ENCODE peak calls at places on chromosomes 3 and 15, in eight cellular contexts. G is pancreas; Z is ovary; Q is foreskin keratinocyte; S is heart left ventricle; A is mucosa of descending colon; I is fibroblast of pulmonary artery; F is CD4-positive, alpha-beta T cell. T is an unnamed sample.
A peak's percentile ranks its signal among the peaks of the same experiment; 100 is the strongest.

GRCh38 chr15:100466073-100466472 is 62.7 kb downstream of the CERS3 start:
- DNase-seq in Z (no peak), I (no peak), F (no peak), Q (no peak), A (no peak), G (no peak), S (no peak), T (no peak)

GRCh38 chr15:34655198-34655770 is 71.8 kb upstream of the GOLGA8B start:
- DNase-seq in I (no peak), F (no peak), G (no peak), A (no peak), Q (peak; percentile 9), Z (no peak), S (no peak), T (no peak)

GRCh38 chr3:64488938-64489337 is 198.9 kb downstream of the ADAMTS9 start:
- DNase-seq in G (no peak), Q (no peak), S (no peak), I (no peak), Z (no peak), A (no peak), F (no peak), T (no peak)

GRCh38 chr15:31271224-31271635 is 55.4 kb upstream of the KLF13 start:
- DNase-seq in A (no peak), Q (no peak), Z (no peak), S (no peak), G (no peak), F (no peak), I (no peak), T (no peak)

GRCh38 chr3:8456118-8456811 is 45.4 kb upstream of the LMCD1 start:
- DNase-seq in Q (no peak), F (no peak), G (no peak), A (no peak), I (no peak), S (no peak), Z (no peak), T (no peak)

GRCh38 chr15:85439996-85440395 is 59.6 kb downstream of the AKAP13 start:
- DNase-seq in G (no peak), I (no peak), A (no peak), Z (no peak), Q (no peak), S (no peak), F (no peak), T (no peak)

GRCh38 chr3:51982838-51983577 is at the start of gene ACY1:
- DNase-seq in Q (peak; percentile 83), I (peak; percentile 91), G (peak; percentile 94), F (peak; percentile 36), Z (peak; percentile 86), S (peak; percentile 92), A (peak; percentile 94), T (no peak)

GRCh38 chr3:46695177-46695961 is 1.9 kb upstream of the ALS2CL start:
- DNase-seq in G (no peak), F (no peak), Q (peak; percentile 25), S (peak; percentile 82), I (peak; percentile 82), Z (peak; percentile 57), A (no peak), T (no peak)

GRCh38 chr15:71934446-71934845 is 124.1 kb downstream of the NR2E3 start:
- DNase-seq in F (no peak), S (no peak), G (no peak), A (no peak), Z (no peak), Q (peak; percentile 26), I (no peak), T (no peak)

GRCh38 chr3:14175383-14176037 is 2.9 kb downstream of the XPC start:
- DNase-seq in A (no peak), G (no peak), Q (peak; percentile 10), I (no peak), S (no peak), Z (no peak), F (peak; percentile 45), T (no peak)

GRCh38 chr15:68149059-68149458 is 56.1 kb downstream of the CALML4 start:
- DNase-seq in Z (no peak), S (no peak), I (peak; percentile 22), A (no peak), F (no peak), Q (peak; percentile 33), G (no peak), T (no peak)

GRCh38 chr3:89179355-89179997 is 72.1 kb downstream of the EPHA3 start:
- DNase-seq in Z (no peak), F (no peak), Q (peak; percentile 96), G (no peak), A (no peak), S (no peak), I (no peak), T (no peak)

DNA sequence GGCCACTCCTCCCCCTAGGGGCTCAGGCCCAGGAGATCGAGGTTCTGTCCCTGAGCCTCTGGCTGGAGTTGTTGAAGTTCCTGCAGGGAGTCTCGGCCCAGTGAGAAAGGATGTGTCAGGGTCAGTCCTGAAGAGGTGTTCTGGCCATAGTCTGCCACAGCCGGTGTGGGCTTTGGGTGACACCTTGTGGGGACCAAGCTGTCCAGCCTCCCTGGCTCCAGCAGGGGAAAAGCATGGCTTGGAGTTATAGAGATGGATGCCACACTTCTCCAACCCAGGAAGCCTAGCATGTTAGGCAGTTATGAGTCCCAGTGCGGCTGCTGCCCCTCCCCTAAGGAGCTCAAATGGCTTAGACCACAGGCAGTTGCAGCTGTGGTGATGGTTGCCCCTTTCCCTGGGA is 945.6 kb upstream of the GBE1 start:
- DNase-seq in Q (no peak), Z (no peak), I (no peak), G (peak; percentile 74), F (no peak), S (no peak), A (no peak), T (peak; percentile 47)
- TF ChIP-seq CTCF in Q (no peak), Z (no peak), I (no peak), G (no peak), F (no peak), S (no peak), A (no peak), T (peak; percentile 19)

GRCh38 chr3:86967062-86967461 is 23.9 kb downstream of the VGLL3 start:
- DNase-seq in A (no peak), F (no peak), S (no peak), G (no peak), Q (no peak), Z (no peak), I (no peak), T (no peak)

GRCh38 chr3:86968224-86968932 is 22.6 kb downstream of the VGLL3 start:
- DNase-seq in Z (no peak), F (no peak), Q (no peak), G (no peak), I (no peak), A (no peak), S (no peak), T (peak; percentile 75)

GRCh38 chr3:86965180-86965579 is 25.8 kb downstream of the VGLL3 start:
- DNase-seq in Q (no peak), F (no peak), Z (no peak), G (no peak), S (no peak), I (no peak), A (no peak), T (no peak)

GRCh38 chr3:86973440-86973839 is 17.5 kb downstream of the VGLL3 start:
- DNase-seq in S (no peak), A (no peak), I (peak; percentile 95), Q (peak; percentile 95), G (no peak), F (no peak), Z (no peak), T (no peak)

DNA sequence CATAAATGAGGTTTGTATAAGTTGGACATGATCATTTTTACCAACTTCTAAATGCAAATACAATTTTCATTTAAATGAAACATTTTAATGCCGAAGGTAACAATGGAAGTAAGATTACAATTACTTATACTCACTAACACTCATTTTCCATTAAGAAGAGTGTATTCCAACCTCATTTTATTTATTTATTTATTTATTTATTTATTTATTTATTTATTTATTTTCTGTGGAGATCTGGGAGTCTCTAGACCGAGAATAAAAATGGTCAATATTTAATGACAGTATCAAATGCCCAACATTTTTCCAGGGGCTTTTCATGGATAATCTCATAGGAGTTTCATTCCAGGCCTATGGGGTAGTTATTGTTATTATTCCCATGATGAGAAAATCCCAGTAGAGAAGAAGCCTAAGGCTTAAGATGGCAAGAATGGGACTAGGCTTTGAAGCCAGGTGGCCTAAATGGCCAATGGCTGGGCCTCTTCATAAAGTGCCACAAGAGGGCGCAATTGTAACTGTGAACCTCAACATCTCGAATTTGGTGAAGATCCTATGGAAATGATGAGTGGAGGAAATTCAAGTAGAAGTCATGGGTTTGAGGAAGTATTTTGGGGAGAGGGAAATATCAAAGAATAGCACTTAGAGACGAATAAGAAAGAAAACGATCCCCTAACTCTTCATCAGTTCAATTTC is 21.3 kb downstream of the VGLL3 start:
- DNase-seq in G (no peak), I (peak; percentile 79), A (no peak), S (no peak), Q (no peak), F (no peak), Z (no peak), T (no peak)
- TF ChIP-seq CTCF in G (no peak), I (peak; percentile 86), A (peak; percentile 26), S (peak; percentile 33), Q (peak; percentile 80), F (no peak), Z (no peak), T (peak; percentile 81)

GRCh38 chr3:116148881-116149530 is 296.3 kb downstream of the LSAMP start:
- DNase-seq in F (no peak), G (no peak), I (peak; percentile 27), S (no peak), Q (no peak), A (no peak), Z (no peak), T (no peak)

GRCh38 chr3:116155830-116156229 is 289.5 kb downstream of the LSAMP start:
- DNase-seq in S (no peak), Z (no peak), F (no peak), I (peak; percentile 26), G (no peak), Q (no peak), A (no peak), T (no peak)

GRCh38 chr3:116153174-116153573 is 292.1 kb downstream of the LSAMP start:
- DNase-seq in A (no peak), Q (no peak), Z (no peak), F (no peak), I (peak; percentile 4), S (no peak), G (no peak), T (no peak)

GRCh38 chr3:116150655-116151054 is 294.6 kb downstream of the LSAMP start:
- DNase-seq in Z (no peak), F (no peak), S (no peak), A (no peak), I (no peak), Q (no peak), G (no peak), T (no peak)

DNA sequence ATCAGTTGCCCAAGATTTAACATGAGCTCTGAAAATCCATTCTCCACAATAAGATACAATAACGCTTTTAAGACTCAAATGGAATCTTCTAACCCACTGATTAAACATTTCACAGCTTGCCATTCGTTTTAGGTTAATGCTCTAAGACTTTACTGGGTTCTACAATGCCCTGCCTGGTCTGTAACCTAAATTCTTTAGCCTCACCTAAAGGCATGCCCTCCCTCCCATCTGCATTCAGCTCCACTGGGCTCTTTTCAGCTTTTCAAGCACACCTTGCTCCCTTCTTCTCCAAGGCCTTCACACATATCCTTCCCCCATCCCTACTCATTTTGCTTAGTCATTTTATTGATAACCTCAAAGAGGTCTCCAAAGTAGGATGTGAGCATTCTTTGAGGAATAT is 290.9 kb downstream of the LSAMP start:
- DNase-seq in Z (no peak), A (no peak), I (no peak), G (no peak), Q (no peak), S (no peak), F (no peak), T (no peak)
- TF ChIP-seq CTCF in Z (no peak), A (no peak), I (no peak), G (no peak), Q (no peak), S (no peak), F (no peak), T (no peak)

GRCh38 chr3:188037116-188037718 is 116.7 kb upstream of the LPP start:
- DNase-seq in F (no peak), Z (no peak), S (peak; percentile 36), Q (peak; percentile 47), G (no peak), A (no peak), I (peak; percentile 66), T (no peak)
- TF ChIP-seq CTCF in F (no peak), Z (peak; percentile 18), S (peak; percentile 49), Q (peak; percentile 71), G (peak; percentile 29), A (no peak), I (peak; percentile 63), T (peak; percentile 76)

T was measured in chondrocyte.